ENCODE peak calls at places on chromosomes 6 and 20, in five cellular contexts. D is fibroblast of lung, F is heart right ventricle, Q is tibial nerve, A is transverse colon. U is an unnamed sample.

GRCh38 chr6:157182503-157183254 is 140.6 kb downstream of the TMEM242 start:
- DNase-seq in D (no peak), A (no peak), Q (no peak), F (no peak), U (no peak)

GRCh38 chr6:1613631-1614447 is 4.1 kb downstream of the FOXC1 start:
- DNase-seq in D (no peak), Q (peak; percentile 11), A (no peak), F (no peak), U (peak; percentile 28)

GRCh38 chr6:43760799-43761168 is 9.2 kb upstream of the VEGFA start:
- DNase-seq in Q (no peak), D (no peak), A (no peak), F (no peak), U (no peak)

GRCh38 chr6:8059129-8059528 is 5.1 kb downstream of the BLOC1S5 start:
- DNase-seq in A (no peak), D (peak; percentile 42), Q (no peak), F (no peak), U (no peak)

GRCh38 chr20:15842872-15843271 is 730.4 kb downstream of the KIF16B start:
- DNase-seq in Q (no peak), D (no peak), F (no peak), A (no peak), U (no peak)

GRCh38 chr6:27250955-27251671 is 3.6 kb downstream of the PRSS16 start:
- DNase-seq in D (peak; percentile 55), F (peak; percentile 12), Q (no peak), A (peak; percentile 96), U (peak; percentile 69)

GRCh38 chr20:38745757-38746156 is 2.5 kb upstream of the ACTR5 start:
- DNase-seq in Q (no peak), D (no peak), A (no peak), F (no peak), U (no peak)

GRCh38 chr20:25314497-25315417 is 66.9 kb downstream of the PYGB start:
- DNase-seq in A (peak; percentile 3), Q (peak; percentile 10), F (peak; percentile 2), D (no peak), U (no peak)

GRCh38 chr20:51634257-51634656 is 91.7 kb upstream of the NFATC2 start:
- DNase-seq in D (no peak), F (no peak), A (no peak), Q (no peak), U (no peak)

GRCh38 chr6:126077810-126078791 is 91.8 kb downstream of the TRMT11 start:
- DNase-seq in A (peak; percentile 20), F (no peak), Q (no peak), D (no peak), U (no peak)

GRCh38 chr20:63215101-63216040 is 560 bp downstream of the YTHDF1 start:
- DNase-seq in Q (no peak), F (no peak), D (peak; percentile 56), A (peak; percentile 23), U (peak; percentile 68)

GRCh38 chr6:14882394-14883073 is 363.3 kb upstream of the JARID2 start:
- DNase-seq in D (peak; percentile 9), A (no peak), Q (no peak), F (no peak), U (no peak)
- TF ChIP-seq CTCF in D (no peak), A (no peak), Q (no peak), F (no peak), U (no peak)

DNA sequence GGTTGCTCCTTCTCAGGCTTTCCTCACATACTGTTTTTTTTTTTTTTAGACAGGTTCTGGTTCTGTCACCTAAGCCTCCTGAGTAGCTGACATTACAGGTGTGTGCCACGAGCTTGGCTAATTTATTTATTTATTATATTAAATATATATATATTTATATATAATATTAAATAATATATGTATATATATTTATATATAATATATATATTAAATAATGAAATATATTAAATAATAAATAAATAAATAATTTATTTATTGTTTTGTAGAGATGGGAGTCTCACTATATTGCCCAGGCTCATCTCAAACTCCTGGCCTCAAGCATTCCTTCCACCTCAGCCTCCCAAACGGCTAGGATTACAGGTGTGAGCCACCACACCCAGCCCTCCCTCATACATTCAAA is 28.3 kb upstream of the SLC9A8 start:
- DNase-seq in Q (no peak), D (no peak), F (no peak), A (no peak), U (no peak)
- TF ChIP-seq CTCF in Q (no peak), D (no peak), F (no peak), A (no peak), U (no peak)

GRCh38 chr6:25944655-25945054 is 14.2 kb upstream of the SLC17A2 start:
- DNase-seq in D (no peak), A (no peak), Q (no peak), F (no peak), U (no peak)

GRCh38 chr6:25939593-25939992 is 9.1 kb upstream of the SLC17A2 start:
- DNase-seq in F (no peak), D (no peak), Q (no peak), A (no peak), U (no peak)

GRCh38 chr6:25945175-25945574 is 14.7 kb upstream of the SLC17A2 start:
- DNase-seq in D (no peak), A (no peak), Q (no peak), F (no peak), U (no peak)

GRCh38 chr6:25943887-25944286 is 13.4 kb upstream of the SLC17A2 start:
- DNase-seq in F (no peak), D (no peak), A (no peak), Q (no peak), U (no peak)

DNA sequence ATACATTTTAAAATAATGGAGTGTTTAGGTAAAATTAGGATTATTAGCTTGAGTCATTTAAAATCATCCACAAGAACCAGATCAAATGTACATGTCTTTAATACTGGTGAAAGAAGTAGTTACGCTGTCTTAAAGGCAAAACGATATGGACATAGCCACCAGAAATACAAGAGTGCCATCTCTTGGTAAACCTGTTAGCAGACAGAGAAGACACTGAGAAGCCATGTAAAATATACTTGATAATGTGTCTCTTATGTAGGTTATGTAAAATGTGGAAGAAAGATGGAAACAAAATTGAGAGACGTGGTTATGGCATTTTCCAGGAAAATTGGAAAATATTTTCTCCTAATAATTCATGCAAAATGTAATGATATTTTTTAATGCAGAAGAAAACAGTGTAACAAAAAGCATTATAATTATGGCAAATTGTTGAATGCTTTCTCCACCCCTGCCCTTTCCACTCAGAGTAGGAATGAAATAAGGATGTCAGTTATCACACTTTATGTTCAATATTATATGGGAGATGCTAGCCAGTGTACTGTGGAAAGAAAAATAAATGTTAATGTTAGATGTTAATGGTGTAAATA is 12.2 kb upstream of the SLC17A2 start:
- DNase-seq in D (peak; percentile 12), Q (no peak), F (no peak), A (no peak), U (no peak)
- TF ChIP-seq CTCF in D (peak; percentile 49), Q (no peak), F (no peak), A (peak; percentile 26), U (no peak)

GRCh38 chr20:11271319-11271718 is 597.5 kb upstream of the JAG1 start:
- DNase-seq in A (no peak), D (no peak), F (no peak), Q (no peak), U (peak; percentile 40)
- TF ChIP-seq CTCF in A (no peak), D (no peak), F (no peak), Q (no peak), U (no peak)

DNA sequence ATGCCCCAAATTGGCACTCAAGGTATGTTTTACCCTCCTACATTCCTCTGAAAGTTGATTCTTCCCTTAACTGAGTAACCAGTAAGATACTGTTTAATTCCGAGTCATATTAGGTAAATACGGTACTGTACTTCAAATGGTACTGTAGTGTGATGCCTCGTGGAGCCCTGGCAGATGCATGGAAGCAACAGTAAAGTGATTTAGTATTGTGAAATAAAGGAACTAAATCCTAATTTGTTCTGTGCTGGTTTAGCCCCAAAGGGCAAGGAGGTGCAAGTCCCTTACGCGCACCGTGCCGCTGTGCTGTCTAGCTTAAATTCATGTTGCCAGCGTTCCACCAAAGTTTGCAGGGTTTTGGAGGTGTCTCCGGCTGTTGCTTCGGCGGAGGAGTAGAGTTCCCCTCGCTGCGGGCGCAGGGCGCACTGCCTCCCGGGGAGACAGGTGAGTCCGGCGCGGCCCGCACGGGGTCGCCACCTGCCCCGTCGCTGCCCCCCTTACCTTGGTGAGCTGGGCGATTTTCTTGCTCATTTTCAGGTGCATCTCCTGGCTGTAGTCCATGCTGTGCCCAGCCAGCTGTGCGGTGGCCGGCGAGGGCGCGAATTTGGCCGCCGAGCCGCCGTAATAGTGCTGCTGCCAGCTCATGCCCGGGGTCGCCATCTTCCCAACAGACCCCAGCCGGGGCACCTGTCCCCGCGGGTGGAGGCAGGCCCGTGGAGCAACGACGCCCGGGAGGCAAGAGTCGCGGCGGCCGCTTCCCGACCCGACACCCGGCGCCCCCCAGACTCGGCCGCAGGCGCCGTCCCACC is 618 bp downstream of the FAM184A start:
- DNase-seq in D (peak; percentile 11), F (peak; percentile 11), A (peak; percentile 38), Q (no peak), U (peak; percentile 41)
- TF ChIP-seq CTCF in D (no peak), F (no peak), A (no peak), Q (no peak), U (no peak)